ENCODE peak calls at places on chromosomes 1 and 21, in four cellular contexts. P, V, O and M are unnamed samples.

GRCh38 chr1:229022595-229023350 is 248.1 kb upstream of the RAB4A start:
- DNase-seq in V (no peak), O (no peak), P (no peak), M (no peak)

GRCh38 chr21:39330001-39330400 is 16.6 kb upstream of the BRWD1 start:
- DNase-seq in V (no peak), P (no peak), O (no peak), M (no peak)

GRCh38 chr1:155127672-155128468 is at the start of gene EFNA1:
- DNase-seq in O (no peak), P (peak), V (no peak), M (peak)

GRCh38 chr1:214707306-214708087 is 104.5 kb downstream of the CENPF start:
- DNase-seq in P (no peak), V (no peak), O (no peak), M (no peak)

GRCh38 chr1:106659490-106660244 is 396.8 kb upstream of the PRMT6 start:
- DNase-seq in P (no peak), O (peak), V (no peak), M (no peak)

GRCh38 chr1:224042557-224043118 is 71.3 kb upstream of the FBXO28 start:
- DNase-seq in O (no peak), V (no peak), P (no peak), M (no peak)

GRCh38 chr21:15874610-15875009 is 144.8 kb downstream of the USP25 start:
- DNase-seq in P (no peak), V (no peak), O (no peak), M (no peak)

GRCh38 chr1:101308935-101309333 is 72.1 kb downstream of the S1PR1 start:
- DNase-seq in O (no peak), V (no peak), P (no peak), M (no peak)

GRCh38 chr1:164787834-164788231 is 228.8 kb downstream of the PBX1 start:
- DNase-seq in V (peak), P (peak), O (peak), M (no peak)

GRCh38 chr1:214439352-214440119 is 111.9 kb downstream of the PTPN14 start:
- DNase-seq in V (peak), P (peak), O (peak), M (peak)

GRCh38 chr1:170247751-170248521 is 102.2 kb downstream of the NTMT2 start:
- DNase-seq in V (no peak), O (no peak), P (no peak), M (no peak)

GRCh38 chr1:32988665-32989064 is 24.1 kb upstream of the RNF19B start:
- DNase-seq in O (peak), V (no peak), P (no peak), M (no peak)

GRCh38 chr1:64875101-64875500 is 91.2 kb downstream of the JAK1 start:
- DNase-seq in O (no peak), P (no peak), V (no peak), M (no peak)

GRCh38 chr1:172136925-172137324 is 283.6 kb upstream of the C1orf105 start:
- DNase-seq in P (no peak), O (no peak), V (no peak), M (no peak)

GRCh38 chr1:23793018-23793781 is 2.3 kb downstream of the LYPLA2 start:
- DNase-seq in O (peak), V (no peak), P (no peak), M (peak)

GRCh38 chr1:106554294-106554693 is 502.2 kb upstream of the PRMT6 start:
- DNase-seq in O (no peak), V (no peak), P (no peak), M (no peak)

GRCh38 chr1:190479537-190479936 is 1.9 kb upstream of the BRINP3 start:
- DNase-seq in P (peak), V (no peak), O (no peak), M (no peak)

GRCh38 chr1:33365560-33365997 is 44.7 kb upstream of the A3GALT2 start:
- DNase-seq in V (no peak), O (no peak), P (no peak), M (no peak)

GRCh38 chr1:32816676-32817158 is 441 bp downstream of the YARS1 start:
- DNase-seq in V (no peak), O (peak), P (peak), M (no peak)

GRCh38 chr1:176576670-176577069 is 113.7 kb downstream of the PAPPA2 start:
- DNase-seq in P (no peak), V (no peak), O (no peak), M (no peak)

GRCh38 chr21:46621457-46622182 is 13.9 kb upstream of the PRMT2 start:
- DNase-seq in P (no peak), O (no peak), V (no peak), M (no peak)